ENCODE peak calls at places on chromosomes 1 and 21, in six cellular contexts. M is right cardiac atrium, E is NCI-H460, P is heart left ventricle, A is cardiac muscle cell, U is left cardiac atrium. Q is an unnamed sample.

GRCh38 chr1:228304766-228305395 is 97.0 kb downstream of the OBSCN start:
- DNase-seq in E (no peak), M (no peak), A (no peak), P (peak), U (no peak), Q (no peak)

GRCh38 chr1:10514490-10515235 is 39.9 kb downstream of the PEX14 start:
- DNase-seq in P (no peak), M (no peak), E (no peak), U (no peak), A (peak), Q (peak)

GRCh38 chr21:25974937-25975336 is 195.6 kb downstream of the APP start:
- DNase-seq in A (no peak), M (peak), P (peak), E (no peak), U (peak), Q (no peak)

GRCh38 chr1:228434674-228435073 is 18.0 kb upstream of the TRIM17 start:
- DNase-seq in P (no peak), E (no peak), M (no peak), A (no peak), U (no peak), Q (no peak)

GRCh38 chr1:64956241-64956640 is 10.1 kb downstream of the JAK1 start:
- DNase-seq in E (peak), A (peak), P (no peak), U (no peak), M (no peak), Q (no peak)

GRCh38 chr1:150066838-150067183 is 765 bp upstream of the VPS45 start:
- DNase-seq in P (peak), M (peak), E (no peak), A (no peak), U (peak), Q (no peak)

GRCh38 chr1:53582211-53583020 is 123.2 kb downstream of the DMRTB1 start:
- DNase-seq in E (no peak), U (no peak), A (no peak), M (no peak), P (peak), Q (no peak)

GRCh38 chr1:207672525-207673130 is 27.7 kb downstream of the CR1L start:
- DNase-seq in E (peak), M (no peak), U (no peak), A (no peak), P (no peak), Q (peak)

GRCh38 chr1:230636575-230637163 is 5.6 kb upstream of the COG2 start:
- DNase-seq in A (no peak), E (no peak), U (no peak), M (no peak), P (no peak), Q (no peak)

GRCh38 chr1:241834733-241835377 is 13.1 kb upstream of the EXO1 start:
- DNase-seq in M (no peak), P (no peak), U (no peak), A (peak), E (peak), Q (peak)

GRCh38 chr1:151976868-151977267 is 16.8 kb downstream of the S100A10 start:
- DNase-seq in E (no peak), U (no peak), A (no peak), M (no peak), P (no peak), Q (peak)

GRCh38 chr1:202643397-202644218 is 66.6 kb downstream of the SYT2 start:
- DNase-seq in M (no peak), U (no peak), E (no peak), A (no peak), P (no peak), Q (no peak)

GRCh38 chr1:48202030-48202752 is 20.3 kb upstream of the SLC5A9 start:
- DNase-seq in A (peak), U (peak), M (peak), P (peak), E (peak), Q (peak)

GRCh38 chr1:155320661-155321576 is at the start of gene RUSC1:
- DNase-seq in U (peak), A (peak), M (peak), P (peak), E (no peak), Q (peak)

GRCh38 chr1:93666613-93667384 is 14.8 kb downstream of the BCAR3 start:
- DNase-seq in M (no peak), U (no peak), A (peak), P (no peak), E (no peak), Q (peak)

GRCh38 chr1:53535846-53536245 is 76.6 kb downstream of the DMRTB1 start:
- DNase-seq in M (no peak), U (no peak), A (no peak), P (no peak), E (no peak), Q (peak)

GRCh38 chr1:152622803-152623202 is at the start of gene LCE3A:
- DNase-seq in U (no peak), A (no peak), P (no peak), E (no peak), M (peak), Q (peak)

GRCh38 chr1:149849947-149850360 is 49.4 kb upstream of the BOLA1 start:
- DNase-seq in P (no peak), M (no peak), A (peak), E (no peak), U (no peak), Q (no peak)

Q was measured in IMR-90.